ENCODE peak calls at places on chromosomes 2 and 18, in five cellular contexts. X is HCEC 1CT, F is NCI-H2081, T is cerebellar cortex, J is mucosa of descending colon. U is an unnamed sample.

GRCh38 chr18:79484661-79485621 is 89.2 kb downstream of the NFATC1 start:
- DNase-seq in X (peak; percentile 73), F (no peak), T (no peak), J (peak; percentile 42), U (peak; percentile 31)

GRCh38 chr2:47403829-47404228 is 873 bp downstream of the MSH2 start:
- DNase-seq in X (no peak), F (peak; percentile 44), T (no peak), J (no peak), U (no peak)

GRCh38 chr2:47653909-47654789 is 128.8 kb upstream of the MSH6 start:
- DNase-seq in X (peak; percentile 21), F (no peak), T (no peak), J (no peak), U (peak; percentile 36)

GRCh38 chr2:241641631-241642030 is 4.1 kb downstream of the ATG4B start:
- DNase-seq in X (no peak), F (no peak), T (no peak), J (no peak), U (no peak)

GRCh38 chr2:146363731-146364130 is 1481.1 kb upstream of the ACVR2A start:
- DNase-seq in X (peak; percentile 29), F (no peak), T (no peak), J (no peak), U (no peak)

GRCh38 chr2:38797276-38797675 is 19.3 kb downstream of the GEMIN6 start:
- DNase-seq in X (no peak), F (no peak), T (no peak), J (no peak), U (no peak)

GRCh38 chr2:17621781-17622180 is 81.3 kb downstream of the VSNL1 start:
- DNase-seq in X (peak; percentile 56), F (no peak), T (no peak), J (no peak), U (no peak)

GRCh38 chr2:168456526-168457176 is 579 bp downstream of the CERS6 start:
- DNase-seq in X (peak; percentile 23), F (peak; percentile 59), T (no peak), J (peak; percentile 66), U (peak; percentile 32)

GRCh38 chr2:98084869-98085238 is 2.1 kb upstream of the VWA3B start:
- DNase-seq in X (no peak), F (no peak), T (no peak), J (no peak), U (peak; percentile 48)

GRCh38 chr2:168802825-168803726 is 639 bp downstream of the NOSTRIN start:
- DNase-seq in X (no peak), F (no peak), T (no peak), J (no peak), U (peak; percentile 50)

GRCh38 chr2:215450188-215451011 is 14.5 kb upstream of the FN1 start:
- DNase-seq in X (no peak), F (no peak), T (no peak), J (no peak), U (no peak)

GRCh38 chr2:69151974-69152373 is 139.0 kb downstream of the ANTXR1 start:
- DNase-seq in X (no peak), F (no peak), T (no peak), J (no peak), U (no peak)

GRCh38 chr2:85799215-85799956 is 45.6 kb downstream of the ATOH8 start:
- DNase-seq in X (no peak), F (no peak), T (peak; percentile 40), J (no peak), U (no peak)

GRCh38 chr2:42025151-42025582 is 22.7 kb upstream of the PKDCC start:
- DNase-seq in X (no peak), F (no peak), T (no peak), J (no peak), U (no peak)

GRCh38 chr2:187299122-187299906 is 148.7 kb downstream of the CALCRL start:
- DNase-seq in X (peak; percentile 53), F (no peak), T (no peak), J (no peak), U (no peak)

GRCh38 chr18:12287684-12288405 is 20.2 kb upstream of the TUBB6 start:
- DNase-seq in X (peak; percentile 96), F (no peak), T (no peak), J (peak; percentile 74), U (peak; percentile 70)

GRCh38 chr2:121650554-121650930 is 1.3 kb upstream of the CLASP1 start:
- DNase-seq in X (no peak), F (peak; percentile 15), T (peak; percentile 13), J (no peak), U (no peak)

GRCh38 chr2:128530025-128530573 is 211.4 kb upstream of the HS6ST1 start:
- DNase-seq in X (no peak), F (no peak), T (no peak), J (no peak), U (no peak)

GRCh38 chr2:198054299-198054698 is 249.9 kb downstream of the PLCL1 start:
- DNase-seq in X (peak; percentile 6), F (no peak), T (peak; percentile 12), J (no peak), U (peak; percentile 22)

GRCh38 chr18:49137093-49137492 is 186.3 kb upstream of the SMAD7 start:
- DNase-seq in X (no peak), F (no peak), T (no peak), J (no peak), U (no peak)

GRCh38 chr2:216286616-216287231 is 85.6 kb downstream of the MARCHF4 start:
- DNase-seq in X (peak; percentile 31), F (no peak), T (no peak), J (no peak), U (no peak)

GRCh38 chr18:13239557-13239956 is 21.0 kb downstream of the LDLRAD4 start:
- DNase-seq in X (no peak), F (no peak), T (no peak), J (no peak), U (peak; percentile 7)

GRCh38 chr2:109020217-109020637 is 31.2 kb upstream of the EDAR start:
- DNase-seq in X (peak; percentile 67), F (no peak), T (no peak), J (no peak), U (no peak)

U was measured in body of pancreas.